ENCODE peak calls at places on chromosome 9, in six cellular contexts. N is erythroblast, M is cardiac septum, U is H9, Y is pancreas, G is left ventricle myocardium superior. B is an unnamed sample.

GRCh38 chr9:25260056-25260455 is 418.2 kb downstream of the TUSC1 start:
- DNase-seq in N (no peak), M (no peak), U (no peak), Y (no peak), G (no peak), B (no peak)

GRCh38 chr9:36471359-36471758 is 71.3 kb upstream of the RNF38 start:
- DNase-seq in N (no peak), M (no peak), U (no peak), Y (no peak), G (no peak), B (no peak)

GRCh38 chr9:129888809-129889460 is 53.7 kb downstream of the USP20 start:
- DNase-seq in N (no peak), M (no peak), U (no peak), Y (no peak), G (no peak), B (no peak)

GRCh38 chr9:83247732-83248131 is 184.8 kb upstream of the RASEF start:
- DNase-seq in N (no peak), M (no peak), U (no peak), Y (no peak), G (no peak), B (no peak)

GRCh38 chr9:109499631-109500120 is 1.6 kb upstream of the PTPN3 start:
- DNase-seq in N (no peak), M (peak; percentile 80), U (peak; percentile 64), Y (peak; percentile 82), G (peak; percentile 82), B (peak; percentile 32)

GRCh38 chr9:128254855-128255759 is 20.7 kb downstream of the GOLGA2 start:
- DNase-seq in N (peak; percentile 75), M (no peak), U (peak; percentile 84), Y (no peak), G (peak; percentile 83), B (peak; percentile 71)

GRCh38 chr9:120876842-120877240 is at the start of gene PHF19:
- DNase-seq in N (peak; percentile 84), M (no peak), U (no peak), Y (no peak), G (peak; percentile 58), B (peak; percentile 45)

GRCh38 chr9:87148391-87149237 is 201.3 kb upstream of the GAS1 start:
- DNase-seq in N (peak; percentile 38), M (peak; percentile 91), U (peak; percentile 86), Y (peak; percentile 73), G (peak; percentile 93), B (no peak)

GRCh38 chr9:111601237-111602018 is 2.0 kb upstream of the PTGR1 start:
- DNase-seq in N (peak; percentile 64), M (no peak), U (no peak), Y (no peak), G (no peak), B (peak; percentile 40)

GRCh38 chr9:137454506-137455360 is 4.4 kb downstream of the NSMF start:
- DNase-seq in N (peak; percentile 53), M (peak; percentile 73), U (peak; percentile 84), Y (peak; percentile 27), G (peak; percentile 42), B (peak; percentile 61)

GRCh38 chr9:132694144-132694543 is 23.9 kb downstream of the GTF3C4 start:
- DNase-seq in N (peak; percentile 46), M (no peak), U (peak; percentile 33), Y (no peak), G (no peak), B (peak; percentile 10)

GRCh38 chr9:38036359-38037084 is 32.5 kb downstream of the SHB start:
- DNase-seq in N (peak; percentile 56), M (no peak), U (no peak), Y (no peak), G (peak; percentile 17), B (no peak)

GRCh38 chr9:71363286-71363961 is 242.0 kb upstream of the TRPM3 start:
- DNase-seq in N (no peak), M (no peak), U (peak; percentile 32), Y (no peak), G (no peak), B (no peak)